ENCODE peak calls at places on chromosomes 7 and 10, in five cellular contexts. R is aorta, Y is tibial artery, V is neuronal stem cell, P is K562. B is an unnamed sample.
A peak's percentile ranks its signal among the peaks of the same experiment; 100 is the strongest.

GRCh38 chr10:124701435-124701834 is 42.7 kb downstream of the FAM53B start:
- DNase-seq in Y (peak; percentile 93), P (no peak), R (peak; percentile 96), V (no peak), B (no peak)

GRCh38 chr10:59214160-59214559 is 37.7 kb downstream of the PHYHIPL start:
- DNase-seq in Y (no peak), V (no peak), R (no peak), P (no peak), B (no peak)

GRCh38 chr10:15901889-15902288 is 41.6 kb upstream of the MINDY3 start:
- DNase-seq in R (no peak), P (no peak), Y (no peak), V (no peak), B (no peak)

GRCh38 chr7:39536926-39537325 is 29.3 kb upstream of the YAE1 start:
- DNase-seq in P (no peak), V (no peak), R (no peak), Y (no peak), B (no peak)

GRCh38 chr7:149824748-149825566 is 13.2 kb upstream of the ZNF862 start:
- DNase-seq in R (peak; percentile 27), P (peak; percentile 69), Y (no peak), V (no peak), B (no peak)

GRCh38 chr7:41401833-41402232 is 301.1 kb downstream of the INHBA start:
- DNase-seq in P (no peak), Y (no peak), V (no peak), R (no peak), B (no peak)

GRCh38 chr10:72954230-72954595 is 393 bp downstream of the PLA2G12B start:
- DNase-seq in R (no peak), P (no peak), Y (no peak), V (no peak), B (no peak)

GRCh38 chr7:32206987-32207386 is 136.8 kb upstream of the PDE1C start:
- DNase-seq in Y (no peak), P (peak; percentile 57), R (no peak), V (peak; percentile 18), B (peak; percentile 63)

GRCh38 chr10:86349474-86349873 is 17.1 kb downstream of the GRID1 start:
- DNase-seq in R (peak; percentile 10), Y (no peak), P (peak; percentile 53), V (no peak), B (peak; percentile 79)

GRCh38 chr7:51376420-51377092 is 59.9 kb upstream of the COBL start:
- DNase-seq in Y (no peak), R (no peak), P (peak; percentile 61), V (no peak), B (no peak)

GRCh38 chr7:45924283-45924682 is 3.2 kb upstream of the IGFBP3 start:
- DNase-seq in R (peak; percentile 63), P (no peak), V (no peak), Y (no peak), B (no peak)

GRCh38 chr7:12945901-12946300 is 258.5 kb downstream of the ARL4A start:
- DNase-seq in Y (no peak), R (no peak), P (no peak), V (no peak), B (no peak)

GRCh38 chr7:38574121-38574520 is 57.1 kb downstream of the AMPH start:
- DNase-seq in R (no peak), P (no peak), V (no peak), Y (no peak), B (no peak)

GRCh38 chr10:93947524-93947923 is 46.2 kb upstream of the PLCE1 start:
- DNase-seq in V (no peak), P (peak; percentile 20), R (no peak), Y (no peak), B (no peak)

GRCh38 chr7:155490697-155491628 is 33.0 kb downstream of the EN2 start:
- DNase-seq in Y (no peak), R (peak; percentile 79), P (no peak), V (no peak), B (no peak)

GRCh38 chr10:79420974-79421688 is 24.3 kb downstream of the ZCCHC24 start:
- DNase-seq in V (no peak), Y (peak; percentile 60), P (no peak), R (no peak), B (no peak)

GRCh38 chr7:106767498-106768323 is 97.4 kb upstream of the PIK3CG start:
- DNase-seq in P (no peak), Y (no peak), V (no peak), R (no peak), B (no peak)

DNA sequence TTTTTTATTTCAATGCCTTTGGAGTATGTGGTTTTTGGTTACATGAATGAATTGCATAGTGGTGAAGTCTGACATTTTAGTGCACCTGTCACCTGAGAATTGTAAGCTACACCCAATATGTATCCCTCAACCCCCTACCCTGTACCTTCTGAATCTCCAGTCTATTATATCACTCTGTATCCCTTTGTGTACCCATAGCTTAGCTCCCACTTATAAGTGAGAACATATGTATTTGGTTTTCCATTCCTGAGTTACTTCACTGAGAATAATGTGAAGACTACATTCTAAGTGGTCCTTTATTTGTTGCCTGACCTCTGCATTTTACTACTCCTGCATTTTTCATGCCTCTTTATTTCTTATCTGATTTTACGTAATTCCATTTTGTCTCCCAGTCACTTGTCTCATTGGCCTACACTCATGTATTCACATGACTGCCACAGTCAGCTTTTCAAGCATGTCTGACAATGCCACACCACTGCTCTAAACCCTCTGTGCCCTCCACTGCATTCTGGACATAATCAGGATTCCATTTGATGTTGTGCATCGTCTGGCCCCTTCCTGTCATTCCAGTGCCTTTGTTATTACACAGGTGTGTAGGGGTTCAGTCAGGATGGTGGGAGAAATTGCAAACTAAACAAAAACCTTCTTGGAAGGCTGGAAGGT is 1325.5 kb downstream of the XPNPEP1 start:
- DNase-seq in R (no peak), Y (no peak), V (no peak), P (no peak), B (no peak)
- H3K27me3 ChIP-seq in R (no peaks in the 10 kb centered on the region), Y (no peaks in the 10 kb centered on the region), V (no peaks in the 10 kb centered on the region), P (no peaks in the 10 kb centered on the region), B (no peaks in the 10 kb centered on the region)

GRCh38 chr10:103932996-103933395 is 15.0 kb upstream of the STN1 start:
- DNase-seq in P (no peak), V (no peak), R (no peak), Y (no peak), B (peak; percentile 23)
- H3K27ac ChIP-seq in P (no peak overlapping the region), V (no peak overlapping the region), R (no peak overlapping the region), Y (no peak overlapping the region), B (no peak overlapping the region)

GRCh38 chr7:157000047-157000726 is 10.3 kb downstream of the MNX1 start:
- DNase-seq in Y (peak; percentile 19), P (peak; percentile 63), R (no peak), V (no peak), B (no peak)
- H3K27me3 ChIP-seq in Y (peaks cover 93% of the 10 kb centered on the region), P (no peaks in the 10 kb centered on the region), R (no peaks in the 10 kb centered on the region), V (peaks cover 95% of the 10 kb centered on the region), B (no peaks in the 10 kb centered on the region)

GRCh38 chr10:110074986-110075664 is 67.3 kb downstream of the ADD3 start:
- DNase-seq in R (no peak), V (no peak), Y (no peak), P (no peak), B (no peak)

GRCh38 chr10:110078317-110078716 is 70.5 kb downstream of the ADD3 start:
- DNase-seq in V (no peak), P (no peak), R (no peak), Y (no peak), B (no peak)

GRCh38 chr10:110075726-110076125 is 67.9 kb downstream of the ADD3 start:
- DNase-seq in R (no peak), V (no peak), P (no peak), Y (no peak), B (no peak)

GRCh38 chr10:110076559-110077318 is 69.0 kb downstream of the ADD3 start:
- DNase-seq in P (peak; percentile 43), V (no peak), R (peak; percentile 54), Y (peak; percentile 76), B (no peak)

DNA sequence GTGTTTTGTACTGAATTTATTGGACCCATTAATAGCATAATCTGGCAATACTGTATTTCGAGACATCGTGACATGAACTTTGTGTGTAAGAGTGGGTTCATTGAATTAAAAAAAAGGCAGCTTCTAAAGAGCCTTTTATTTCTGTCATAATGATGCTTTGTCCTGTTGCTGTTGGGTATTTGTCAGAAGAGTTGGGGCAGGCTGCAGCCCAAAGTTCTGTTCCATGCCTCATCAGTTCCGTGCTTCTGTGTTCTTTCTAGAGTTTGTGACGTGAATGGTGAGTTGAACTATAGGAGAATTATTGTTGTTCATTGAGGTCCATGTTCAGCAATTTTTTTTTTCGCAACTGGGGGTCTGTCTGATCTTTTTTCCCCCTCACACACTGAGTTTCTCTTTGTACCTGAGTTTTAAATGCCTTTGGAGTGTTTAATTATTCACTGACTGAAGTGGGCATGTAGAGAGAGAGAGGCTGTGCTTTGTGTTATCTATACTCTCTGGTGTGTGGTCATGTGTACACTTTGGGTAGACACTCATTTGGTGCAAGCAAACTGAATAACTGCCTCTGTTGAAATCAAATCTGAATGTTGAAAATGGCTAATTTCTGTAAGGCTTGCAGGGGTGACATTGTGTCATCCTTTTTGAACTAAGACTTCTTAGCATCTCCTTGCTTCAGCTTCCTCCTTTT is 69.8 kb downstream of the ADD3 start:
- DNase-seq in Y (no peak), P (no peak), R (no peak), V (no peak), B (no peak)
- H3K27ac ChIP-seq in Y (peak overlapping the region; percentile 11), P (peak overlapping the region; percentile 82), R (no peak overlapping the region), V (no peak overlapping the region), B (no peak overlapping the region)

GRCh38 chr7:90322837-90323236 is 1.7 kb upstream of the FAM237B start:
- DNase-seq in V (no peak), P (no peak), Y (no peak), R (no peak), B (no peak)
- H3K27me3 ChIP-seq in V (peaks cover 61% of the 10 kb centered on the region), P (peaks cover 7% of the 10 kb centered on the region), Y (peaks cover 24% of the 10 kb centered on the region), R (no peaks in the 10 kb centered on the region), B (no peaks in the 10 kb centered on the region)

DNA sequence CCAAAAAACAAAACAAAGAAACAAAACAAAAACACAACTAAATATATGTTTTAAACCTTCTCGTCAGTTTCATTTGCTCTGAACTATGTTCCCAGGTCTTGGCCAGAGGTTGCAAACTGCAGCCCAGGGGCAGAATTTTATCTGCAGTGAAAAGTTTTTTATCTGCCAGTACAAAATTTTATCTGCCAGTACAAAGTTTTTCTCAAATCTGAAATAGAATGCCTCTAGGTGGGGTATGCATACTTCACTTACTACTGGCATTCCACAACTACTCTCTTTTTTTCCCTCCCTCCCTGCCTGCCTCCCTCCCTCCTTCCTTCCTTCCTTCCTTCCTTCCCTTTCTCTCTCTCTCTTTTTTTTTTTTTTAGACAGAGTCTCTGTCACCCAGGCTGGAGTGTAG is 9.4 kb upstream of the CLDN3 start:
- DNase-seq in R (no peak), V (no peak), P (no peak), Y (no peak), B (no peak)
- H3K27ac ChIP-seq in R (no peak overlapping the region), V (no peak overlapping the region), P (no peak overlapping the region), Y (no peak overlapping the region), B (no peak overlapping the region)